ENCODE peak calls at places on chromosomes 2 and 18, in five cellular contexts. One of them, this sample, is unnamed.

GRCh38 chr18:39053569-39053968 is 1488.0 kb upstream of the CELF4 start:
- DNase-seq in GM23338: no peak
- DNase-seq in kidney epithelial cell: no peak
- DNase-seq in GM12878: no peak
- DNase-seq in lower leg skin: no peak
- DNase-seq in this sample: no peak

GRCh38 chr18:79733135-79733609 is 53.6 kb downstream of the CTDP1 start:
- DNase-seq in GM23338: no peak
- DNase-seq in kidney epithelial cell: no peak
- DNase-seq in GM12878: no peak
- DNase-seq in lower leg skin: no peak
- DNase-seq in this sample: no peak

GRCh38 chr2:218605438-218605837 is 2.3 kb upstream of the PLCD4 start:
- DNase-seq in GM23338: no peak
- DNase-seq in kidney epithelial cell: peak
- DNase-seq in GM12878: no peak
- DNase-seq in lower leg skin: no peak
- DNase-seq in this sample: no peak

GRCh38 chr2:219245148-219245898 is at the start of the genes GLB1L and STK16:
- DNase-seq in GM23338: peak
- DNase-seq in kidney epithelial cell: peak
- DNase-seq in GM12878: peak
- DNase-seq in lower leg skin: peak
- DNase-seq in this sample: peak

GRCh38 chr2:84427235-84428138 is 31.6 kb downstream of the SUCLG1 start:
- DNase-seq in GM23338: no peak
- DNase-seq in kidney epithelial cell: no peak
- DNase-seq in GM12878: no peak
- DNase-seq in lower leg skin: no peak
- DNase-seq in this sample: no peak

GRCh38 chr18:31102020-31102684 is at the start of gene DSC2:
- DNase-seq in GM23338: peak
- DNase-seq in kidney epithelial cell: no peak
- DNase-seq in GM12878: no peak
- DNase-seq in lower leg skin: peak
- DNase-seq in this sample: no peak

GRCh38 chr2:204892506-204893255 is 347.4 kb downstream of the PARD3B start:
- DNase-seq in GM23338: no peak
- DNase-seq in kidney epithelial cell: peak
- DNase-seq in GM12878: no peak
- DNase-seq in lower leg skin: no peak
- DNase-seq in this sample: no peak

GRCh38 chr18:9613550-9614400 is 584 bp downstream of the PPP4R1 start:
- DNase-seq in GM23338: peak
- DNase-seq in kidney epithelial cell: no peak
- DNase-seq in GM12878: no peak
- DNase-seq in lower leg skin: peak
- DNase-seq in this sample: peak

GRCh38 chr2:120863661-120864320 is 128.1 kb downstream of the GLI2 start:
- DNase-seq in GM23338: no peak
- DNase-seq in kidney epithelial cell: no peak
- DNase-seq in GM12878: no peak
- DNase-seq in lower leg skin: peak
- DNase-seq in this sample: no peak

GRCh38 chr2:40859617-40860016 is 407.7 kb upstream of the SLC8A1 start:
- DNase-seq in GM23338: peak
- DNase-seq in kidney epithelial cell: no peak
- DNase-seq in GM12878: no peak
- DNase-seq in lower leg skin: no peak
- DNase-seq in this sample: no peak

GRCh38 chr2:127769587-127769986 is 41.4 kb downstream of the WDR33 start:
- DNase-seq in GM23338: no peak
- DNase-seq in kidney epithelial cell: no peak
- DNase-seq in GM12878: no peak
- DNase-seq in lower leg skin: no peak
- DNase-seq in this sample: no peak

GRCh38 chr2:240921319-240922233 is 15.4 kb downstream of the CROCC2 start:
- DNase-seq in GM23338: no peak
- DNase-seq in kidney epithelial cell: peak
- DNase-seq in GM12878: no peak
- DNase-seq in lower leg skin: peak
- DNase-seq in this sample: no peak

GRCh38 chr18:13612111-13612997 is 114.0 kb downstream of the FAM210A start:
- DNase-seq in GM23338: no peak
- DNase-seq in kidney epithelial cell: no peak
- DNase-seq in GM12878: peak
- DNase-seq in lower leg skin: no peak
- DNase-seq in this sample: peak

GRCh38 chr18:22318745-22319407 is 98.8 kb downstream of the CTAGE1 start:
- DNase-seq in GM23338: no peak
- DNase-seq in kidney epithelial cell: no peak
- DNase-seq in GM12878: no peak
- DNase-seq in lower leg skin: no peak
- DNase-seq in this sample: no peak

GRCh38 chr2:229081411-229081810 is 189.7 kb downstream of the PID1 start:
- DNase-seq in GM23338: peak
- DNase-seq in kidney epithelial cell: no peak
- DNase-seq in GM12878: no peak
- DNase-seq in lower leg skin: no peak
- DNase-seq in this sample: no peak

GRCh38 chr2:33073018-33073417 is 126.3 kb downstream of the LTBP1 start:
- DNase-seq in GM23338: no peak
- DNase-seq in kidney epithelial cell: no peak
- DNase-seq in GM12878: no peak
- DNase-seq in lower leg skin: no peak
- DNase-seq in this sample: no peak

GRCh38 chr2:31429040-31429439 is 14.5 kb upstream of the XDH start:
- DNase-seq in GM23338: no peak
- DNase-seq in kidney epithelial cell: no peak
- DNase-seq in GM12878: no peak
- DNase-seq in lower leg skin: no peak
- DNase-seq in this sample: no peak

GRCh38 chr18:42157420-42157819 is 202.4 kb downstream of the PIK3C3 start:
- DNase-seq in GM23338: no peak
- DNase-seq in kidney epithelial cell: no peak
- DNase-seq in GM12878: no peak
- DNase-seq in lower leg skin: no peak
- DNase-seq in this sample: no peak

GRCh38 chr2:64516651-64517510 is 7.2 kb upstream of the AFTPH start:
- DNase-seq in GM23338: no peak
- DNase-seq in kidney epithelial cell: no peak
- DNase-seq in GM12878: no peak
- DNase-seq in lower leg skin: no peak
- DNase-seq in this sample: no peak

GRCh38 chr2:101697124-101697793 is at the start of gene MAP4K4:
- DNase-seq in GM23338: peak
- DNase-seq in kidney epithelial cell: peak
- DNase-seq in GM12878: no peak
- DNase-seq in lower leg skin: peak
- DNase-seq in this sample: peak

GRCh38 chr2:150425121-150425559 is 62.3 kb downstream of the RND3 start:
- DNase-seq in GM23338: peak
- DNase-seq in kidney epithelial cell: no peak
- DNase-seq in GM12878: no peak
- DNase-seq in lower leg skin: no peak
- DNase-seq in this sample: no peak

GRCh38 chr2:233690444-233690843 is 2.2 kb upstream of the UGT1A6 start:
- DNase-seq in GM23338: no peak
- DNase-seq in kidney epithelial cell: peak
- DNase-seq in GM12878: no peak
- DNase-seq in lower leg skin: no peak
- DNase-seq in this sample: no peak

GRCh38 chr18:68376931-68377330 is 338.0 kb downstream of the TMX3 start:
- DNase-seq in GM23338: no peak
- DNase-seq in kidney epithelial cell: no peak
- DNase-seq in GM12878: no peak
- DNase-seq in lower leg skin: no peak
- DNase-seq in this sample: no peak

GRCh38 chr18:26134110-26134509 is 441 bp downstream of the PSMA8 start:
- DNase-seq in GM23338: no peak
- DNase-seq in kidney epithelial cell: no peak
- DNase-seq in GM12878: no peak
- DNase-seq in lower leg skin: no peak
- DNase-seq in this sample: no peak

GRCh38 chr2:53275743-53276142 is 491.9 kb upstream of the CHAC2 start:
- DNase-seq in GM23338: no peak
- DNase-seq in kidney epithelial cell: no peak
- DNase-seq in GM12878: no peak
- DNase-seq in lower leg skin: no peak
- DNase-seq in this sample: no peak

GRCh38 chr2:63888490-63889402 is 47.0 kb downstream of the UGP2 start:
- DNase-seq in GM23338: peak
- DNase-seq in kidney epithelial cell: peak
- DNase-seq in GM12878: peak
- DNase-seq in lower leg skin: no peak
- DNase-seq in this sample: peak

GRCh38 chr2:28613616-28614501 is 118.0 kb downstream of the PLB1 start:
- DNase-seq in GM23338: no peak
- DNase-seq in kidney epithelial cell: peak
- DNase-seq in GM12878: no peak
- DNase-seq in lower leg skin: peak
- DNase-seq in this sample: no peak

GRCh38 chr2:42436370-42436769 is 57.4 kb downstream of the KCNG3 start:
- DNase-seq in GM23338: no peak
- DNase-seq in kidney epithelial cell: no peak
- DNase-seq in GM12878: no peak
- DNase-seq in lower leg skin: no peak
- DNase-seq in this sample: no peak

GRCh38 chr2:118077636-118078247 is 10.5 kb upstream of the INSIG2 start:
- DNase-seq in GM23338: no peak
- DNase-seq in kidney epithelial cell: no peak
- DNase-seq in GM12878: no peak
- DNase-seq in lower leg skin: no peak
- DNase-seq in this sample: no peak

GRCh38 chr2:72796766-72797165 is 29.1 kb downstream of the EXOC6B start:
- DNase-seq in GM23338: no peak
- DNase-seq in kidney epithelial cell: no peak
- DNase-seq in GM12878: no peak
- DNase-seq in lower leg skin: no peak
- DNase-seq in this sample: no peak

GRCh38 chr2:239166201-239166834 is 234.5 kb downstream of the HDAC4 start:
- DNase-seq in GM23338: no peak
- DNase-seq in kidney epithelial cell: no peak
- DNase-seq in GM12878: no peak
- DNase-seq in lower leg skin: no peak
- DNase-seq in this sample: no peak

GRCh38 chr2:231613054-231613654 is 20.5 kb downstream of the TEX44 start:
- DNase-seq in GM23338: no peak
- DNase-seq in kidney epithelial cell: no peak
- DNase-seq in GM12878: no peak
- DNase-seq in lower leg skin: peak
- DNase-seq in this sample: no peak

GRCh38 chr18:62612246-62612645 is 89.4 kb downstream of the ZCCHC2 start:
- DNase-seq in GM23338: no peak
- DNase-seq in kidney epithelial cell: no peak
- DNase-seq in GM12878: no peak
- DNase-seq in lower leg skin: no peak
- DNase-seq in this sample: no peak
- H3K4me3 ChIP-seq in GM23338: no peak
- H3K4me3 ChIP-seq in kidney epithelial cell: no peak
- H3K4me3 ChIP-seq in GM12878: no peak
- H3K4me3 ChIP-seq in lower leg skin: no peak
- H3K4me3 ChIP-seq in this sample: no peak

GRCh38 chr18:73647391-73647790 is 500.2 kb downstream of the FBXO15 start:
- DNase-seq in GM23338: no peak
- DNase-seq in kidney epithelial cell: no peak
- DNase-seq in GM12878: no peak
- DNase-seq in lower leg skin: no peak
- DNase-seq in this sample: no peak
- TF ChIP-seq CTCF in GM23338: no peak
- TF ChIP-seq CTCF in kidney epithelial cell: no peak
- TF ChIP-seq CTCF in GM12878: no peak
- TF ChIP-seq CTCF in lower leg skin: no peak
- TF ChIP-seq CTCF in this sample: no peak

DNA sequence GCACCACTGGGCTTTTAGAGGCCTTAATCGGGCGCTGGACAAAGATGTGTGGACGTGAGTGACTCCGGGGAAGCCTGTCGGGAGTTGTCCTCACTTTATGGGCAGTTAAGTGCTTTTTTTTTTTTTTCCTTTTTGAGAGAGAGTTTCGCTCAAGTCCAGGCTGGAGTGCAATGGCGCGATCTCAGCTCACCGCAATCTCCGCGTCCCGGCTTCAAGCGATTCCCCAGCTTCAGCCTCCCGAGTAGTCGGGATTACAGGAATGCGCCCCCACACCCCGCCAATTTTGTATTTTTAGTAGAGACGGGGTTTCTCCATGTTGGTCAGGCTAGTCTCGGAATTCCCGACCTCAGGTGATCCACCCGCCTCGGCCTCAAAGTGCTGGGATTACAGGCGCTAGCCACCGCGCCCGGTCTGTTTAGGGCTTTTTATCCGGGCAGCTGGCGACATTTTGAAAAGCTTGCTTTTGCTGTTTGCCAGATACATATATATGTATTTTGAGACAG is 1.5 kb downstream of the MSH6 start:
- DNase-seq in GM23338: peak
- DNase-seq in kidney epithelial cell: no peak
- DNase-seq in GM12878: no peak
- DNase-seq in lower leg skin: no peak
- DNase-seq in this sample: no peak
- H3K4me3 ChIP-seq in GM23338: peak
- H3K4me3 ChIP-seq in kidney epithelial cell: peak
- H3K4me3 ChIP-seq in GM12878: peak
- H3K4me3 ChIP-seq in lower leg skin: no peak
- H3K4me3 ChIP-seq in this sample: peak

GRCh38 chr2:45698538-45698937 is 47.1 kb downstream of the PRKCE start:
- DNase-seq in GM23338: no peak
- DNase-seq in kidney epithelial cell: no peak
- DNase-seq in GM12878: no peak
- DNase-seq in lower leg skin: no peak
- DNase-seq in this sample: no peak

GRCh38 chr2:45697190-45697589 is 45.7 kb downstream of the PRKCE start:
- DNase-seq in GM23338: no peak
- DNase-seq in kidney epithelial cell: no peak
- DNase-seq in GM12878: no peak
- DNase-seq in lower leg skin: no peak
- DNase-seq in this sample: no peak

GRCh38 chr2:45700407-45701013 is 49.0 kb downstream of the PRKCE start:
- DNase-seq in GM23338: peak
- DNase-seq in kidney epithelial cell: no peak
- DNase-seq in GM12878: no peak
- DNase-seq in lower leg skin: no peak
- DNase-seq in this sample: peak

GRCh38 chr2:45699032-45699658 is 47.7 kb downstream of the PRKCE start:
- DNase-seq in GM23338: no peak
- DNase-seq in kidney epithelial cell: peak
- DNase-seq in GM12878: no peak
- DNase-seq in lower leg skin: no peak
- DNase-seq in this sample: peak

DNA sequence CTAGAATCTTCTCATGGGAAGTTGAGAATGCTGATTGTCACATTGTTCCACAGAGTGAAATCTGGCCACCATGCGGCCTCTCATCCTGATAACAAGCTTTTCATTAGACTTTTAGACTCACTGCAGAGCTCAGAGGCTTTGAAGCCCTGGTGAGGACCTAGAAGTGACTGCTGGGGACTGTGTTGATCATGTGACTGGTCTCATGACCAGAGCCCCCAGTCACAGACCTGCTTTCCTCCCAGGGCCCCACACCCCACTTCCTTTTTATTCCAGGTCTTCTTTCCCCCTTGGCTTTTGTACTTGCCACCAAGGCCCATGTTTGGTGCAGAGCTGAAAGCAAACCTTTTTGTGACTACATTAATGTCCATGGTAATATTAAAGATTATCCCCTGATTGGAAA is 45.2 kb downstream of the PRKCE start:
- DNase-seq in GM23338: no peak
- DNase-seq in kidney epithelial cell: no peak
- DNase-seq in GM12878: no peak
- DNase-seq in lower leg skin: no peak
- DNase-seq in this sample: no peak
- TF ChIP-seq CTCF in GM23338: no peak
- TF ChIP-seq CTCF in kidney epithelial cell: no peak
- TF ChIP-seq CTCF in GM12878: no peak
- TF ChIP-seq CTCF in lower leg skin: no peak
- TF ChIP-seq CTCF in this sample: no peak